ENCODE peak calls at places on chromosomes 5 and 9, in six cellular contexts. Y, H, U, M, X and P are unnamed samples.

GRCh38 chr5:128274441-128274840 is 190.9 kb downstream of the SLC12A2 start:
- DNase-seq in Y (no peak), H (no peak), U (no peak), M (no peak), X (no peak), P (no peak)

GRCh38 chr5:65895891-65896290 is 30.5 kb upstream of the ERBIN start:
- DNase-seq in Y (no peak), H (no peak), U (no peak), M (no peak), X (no peak), P (no peak)

GRCh38 chr5:60522299-60522915 is 177.6 kb downstream of the DEPDC1B start:
- DNase-seq in Y (no peak), H (peak; percentile 24), U (no peak), M (no peak), X (no peak), P (peak; percentile 31)

GRCh38 chr9:8558176-8558575 is 758.6 kb upstream of the DMAC1 start:
- DNase-seq in Y (no peak), H (no peak), U (no peak), M (no peak), X (no peak), P (peak; percentile 22)

GRCh38 chr9:30039712-30040111 is 2344.7 kb upstream of the ACO1 start:
- DNase-seq in Y (no peak), H (no peak), U (no peak), M (no peak), X (no peak), P (no peak)

GRCh38 chr5:35852084-35852734 is 4.5 kb upstream of the IL7R start:
- DNase-seq in Y (no peak), H (no peak), U (peak; percentile 35), M (no peak), X (no peak), P (no peak)

GRCh38 chr9:96450613-96451544 is 910 bp downstream of the HABP4 start:
- DNase-seq in Y (no peak), H (peak; percentile 58), U (peak; percentile 64), M (peak; percentile 37), X (peak; percentile 74), P (peak; percentile 57)

GRCh38 chr5:112119527-112119926 is 299.6 kb downstream of the EPB41L4A start:
- DNase-seq in Y (no peak), H (no peak), U (no peak), M (no peak), X (no peak), P (no peak)

GRCh38 chr9:93004561-93004960 is 53.9 kb upstream of the SUSD3 start:
- DNase-seq in Y (no peak), H (no peak), U (no peak), M (no peak), X (no peak), P (no peak)

GRCh38 chr9:32385885-32386283 is 1.4 kb downstream of the ACO1 start:
- DNase-seq in Y (no peak), H (no peak), U (no peak), M (no peak), X (no peak), P (no peak)

GRCh38 chr5:31194458-31194808 is 947 bp downstream of the CDH6 start:
- DNase-seq in Y (no peak), H (peak; percentile 45), U (no peak), M (no peak), X (no peak), P (no peak)

GRCh38 chr9:92385474-92385873 is 18.9 kb downstream of the OGN start:
- DNase-seq in Y (no peak), H (no peak), U (no peak), M (no peak), X (no peak), P (no peak)

GRCh38 chr9:101764455-101764854 is 26.0 kb upstream of the GRIN3A start:
- DNase-seq in Y (no peak), H (no peak), U (no peak), M (no peak), X (no peak), P (no peak)

GRCh38 chr5:110034076-110034475 is 344.3 kb downstream of the MAN2A1 start:
- DNase-seq in Y (no peak), H (no peak), U (no peak), M (no peak), X (no peak), P (no peak)

GRCh38 chr5:179621551-179621971 is 1.9 kb downstream of the HNRNPH1 start:
- DNase-seq in Y (no peak), H (no peak), U (no peak), M (no peak), X (peak; percentile 24), P (no peak)

GRCh38 chr5:138498381-138498780 is 33.1 kb downstream of the EGR1 start:
- DNase-seq in Y (no peak), H (no peak), U (no peak), M (no peak), X (no peak), P (no peak)

GRCh38 chr5:175444060-175444904 is at the start of gene DRD1:
- DNase-seq in Y (no peak), H (peak; percentile 39), U (peak; percentile 37), M (peak; percentile 42), X (no peak), P (peak; percentile 77)

GRCh38 chr9:93577045-93577939 is 908 bp downstream of the PHF2 start:
- DNase-seq in Y (no peak), H (peak; percentile 69), U (no peak), M (peak; percentile 56), X (no peak), P (peak; percentile 53)

GRCh38 chr5:106306313-106307028 is 1364.3 kb downstream of the EFNA5 start:
- DNase-seq in Y (no peak), H (no peak), U (no peak), M (no peak), X (no peak), P (no peak)

GRCh38 chr9:27117489-27118135 is 8.6 kb downstream of the TEK start:
- DNase-seq in Y (no peak), H (no peak), U (no peak), M (peak; percentile 81), X (peak; percentile 70), P (peak; percentile 18)

GRCh38 chr5:171496431-171496830 is 77.0 kb downstream of the FGF18 start:
- DNase-seq in Y (no peak), H (no peak), U (peak; percentile 30), M (no peak), X (no peak), P (no peak)

GRCh38 chr5:95720094-95720793 is 10.9 kb upstream of the RHOBTB3 start:
- DNase-seq in Y (no peak), H (no peak), U (peak; percentile 62), M (no peak), X (no peak), P (no peak)

GRCh38 chr5:82364497-82364896 is 86.3 kb upstream of the RPS23 start:
- DNase-seq in Y (no peak), H (peak; percentile 90), U (peak; percentile 40), M (no peak), X (no peak), P (peak; percentile 67)

GRCh38 chr5:14358536-14358935 is 215.4 kb downstream of the TRIO start:
- DNase-seq in Y (no peak), H (no peak), U (no peak), M (no peak), X (no peak), P (no peak)
- H3K4me1 ChIP-seq in Y (no peaks in the 10 kb centered on the region), H (no peaks in the 10 kb centered on the region), U (no peaks in the 10 kb centered on the region), M (no peaks in the 10 kb centered on the region), X (no peaks in the 10 kb centered on the region), P (no peaks in the 10 kb centered on the region)

GRCh38 chr9:77981332-77981731 is 50.3 kb downstream of the GNAQ start:
- DNase-seq in Y (no peak), H (peak; percentile 35), U (no peak), M (peak; percentile 87), X (no peak), P (peak; percentile 49)

GRCh38 chr9:77981907-77982306 is 49.7 kb downstream of the GNAQ start:
- DNase-seq in Y (no peak), H (no peak), U (no peak), M (no peak), X (no peak), P (no peak)

GRCh38 chr9:77982985-77983662 is 48.5 kb downstream of the GNAQ start:
- DNase-seq in Y (no peak), H (no peak), U (no peak), M (no peak), X (no peak), P (no peak)

GRCh38 chr9:77978086-77978781 is 53.4 kb downstream of the GNAQ start:
- DNase-seq in Y (no peak), H (no peak), U (no peak), M (no peak), X (no peak), P (no peak)

DNA sequence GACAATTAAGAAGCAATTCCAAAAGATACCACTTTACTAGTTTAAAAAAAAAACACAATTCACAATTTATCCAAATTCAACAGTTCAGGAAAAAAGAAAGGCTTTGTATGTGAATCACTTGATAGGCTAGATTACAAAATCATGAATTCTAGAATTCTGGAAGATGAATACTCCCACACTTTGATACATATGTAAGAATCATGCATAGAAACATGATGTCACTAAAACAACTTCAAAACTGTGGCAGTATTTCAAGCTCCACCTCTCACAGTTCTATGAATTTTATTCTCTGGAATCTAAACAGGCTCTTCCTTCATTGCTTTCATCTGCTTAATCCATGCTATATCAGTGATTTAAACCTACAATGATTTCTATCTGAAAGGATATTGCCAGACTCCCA is 51.0 kb downstream of the GNAQ start:
- DNase-seq in Y (no peak), H (peak; percentile 67), U (no peak), M (no peak), X (no peak), P (no peak)
- H3K4me1 ChIP-seq in Y (peaks cover 6% of the 10 kb centered on the region), H (peaks cover 20% of the 10 kb centered on the region), U (peaks cover 10% of the 10 kb centered on the region), M (peaks cover 16% of the 10 kb centered on the region), X (no peaks in the 10 kb centered on the region), P (peaks cover 29% of the 10 kb centered on the region)

DNA sequence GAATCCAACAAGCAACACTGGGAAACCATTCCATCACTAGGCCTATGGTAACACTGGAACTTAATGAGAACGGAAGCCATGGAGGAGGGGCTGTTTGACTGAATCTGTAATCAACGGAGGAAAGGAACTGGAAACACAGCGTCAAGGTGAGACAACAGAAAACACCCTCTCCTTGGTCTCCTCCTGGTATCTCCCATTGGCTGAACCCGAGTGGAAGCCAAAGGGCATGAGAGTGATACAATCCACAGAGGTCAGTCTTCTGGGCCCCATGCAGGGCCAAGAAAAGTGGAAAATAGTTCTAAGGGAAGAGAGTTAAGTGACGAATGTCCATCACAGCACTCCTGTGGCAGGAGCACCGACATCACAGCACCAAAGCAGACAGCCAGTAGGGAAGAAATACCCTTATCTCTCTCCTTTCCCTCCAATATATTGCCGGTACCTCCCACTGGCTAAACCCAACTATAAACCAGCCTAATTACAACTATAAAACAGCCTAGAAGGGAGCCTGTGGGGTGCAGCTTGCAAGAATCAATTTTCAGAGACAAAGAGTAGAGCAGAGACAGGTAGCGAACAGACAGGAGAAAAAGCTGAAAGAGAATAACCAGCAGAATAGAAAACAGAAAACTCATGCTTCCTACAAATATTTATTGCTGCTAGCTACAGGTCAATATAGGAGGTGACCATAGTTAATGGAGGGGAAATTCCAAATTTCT is 107.4 kb upstream of the IFNE start:
- DNase-seq in Y (peak; percentile 60), H (no peak), U (no peak), M (no peak), X (no peak), P (no peak)
- H3K4me1 ChIP-seq in Y (peaks cover 82% of the 10 kb centered on the region), H (peaks cover 27% of the 10 kb centered on the region), U (no peaks in the 10 kb centered on the region), M (no peaks in the 10 kb centered on the region), X (no peaks in the 10 kb centered on the region), P (no peaks in the 10 kb centered on the region)

DNA sequence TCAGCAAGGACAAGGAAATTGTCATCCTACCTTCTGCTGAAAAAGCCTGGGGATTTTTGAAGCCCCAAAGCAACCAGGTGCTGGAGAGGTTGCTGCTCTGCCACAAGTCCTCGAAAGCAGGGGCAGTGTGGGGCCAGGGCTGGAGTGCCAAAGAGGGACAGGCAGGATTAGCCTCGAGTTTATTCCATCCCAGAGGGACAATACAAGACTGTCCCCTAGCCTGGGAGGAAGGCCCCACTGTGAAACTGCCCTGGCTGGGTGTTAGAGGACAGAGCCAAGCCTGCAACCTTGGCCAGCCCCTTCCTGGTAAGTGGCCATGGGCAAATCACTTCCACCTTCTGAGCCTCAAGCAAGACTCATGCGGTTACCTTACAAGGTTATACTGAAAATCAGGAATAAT is 55.1 kb downstream of the WHRN start:
- DNase-seq in Y (no peak), H (no peak), U (no peak), M (no peak), X (no peak), P (no peak)
- H3K4me1 ChIP-seq in Y (no peaks in the 10 kb centered on the region), H (peaks cover 17% of the 10 kb centered on the region), U (peaks cover 27% of the 10 kb centered on the region), M (no peaks in the 10 kb centered on the region), X (no peaks in the 10 kb centered on the region), P (no peaks in the 10 kb centered on the region)